ENCODE peak calls at places on chromosomes 12 and 14, in seven cellular contexts. C is NCI-H446; B is ureter; F is activated T-cell treated with anti-CD3 and anti-CD28 coated beads, Interleukin-2, amount 50 U/mL, for 4 hours; O is NCI-H1105; X is COR-L47; D is epithelial cell of esophagus. N is an unnamed sample.

GRCh38 chr14:103731916-103732867 is 16.6 kb downstream of the ZFYVE21 start:
- DNase-seq in O (no peak), B (no peak), C (no peak), X (no peak), D (no peak), F (no peak), N (no peak)

GRCh38 chr14:39217214-39217879 is 16.4 kb upstream of the MIA2 start:
- DNase-seq in X (no peak), C (no peak), O (no peak), D (peak), B (no peak), F (no peak), N (peak)

GRCh38 chr12:112350593-112351592 is 31.3 kb downstream of the HECTD4 start:
- DNase-seq in C (no peak), F (no peak), X (no peak), O (no peak), D (no peak), B (no peak), N (no peak)

GRCh38 chr12:62600038-62600437 is 133.4 kb downstream of the MON2 start:
- DNase-seq in X (no peak), D (no peak), C (no peak), B (no peak), O (no peak), F (no peak), N (no peak)

GRCh38 chr14:66281036-66281776 is 205.0 kb upstream of the CCDC196 start:
- DNase-seq in O (no peak), B (peak), F (no peak), D (no peak), X (no peak), C (no peak), N (no peak)

GRCh38 chr12:117685115-117685926 is 283.5 kb downstream of the KSR2 start:
- DNase-seq in C (no peak), B (peak), O (no peak), F (no peak), D (no peak), X (peak), N (no peak)

GRCh38 chr12:19299765-19300164 is 139.5 kb upstream of the AEBP2 start:
- DNase-seq in B (peak), O (no peak), F (no peak), C (no peak), X (no peak), D (peak), N (peak)

GRCh38 chr12:132170637-132171292 is 26.5 kb downstream of the NOC4L start:
- DNase-seq in B (no peak), F (no peak), O (no peak), X (no peak), D (no peak), C (no peak), N (no peak)

GRCh38 chr12:85367886-85368385 is 87.9 kb downstream of the ALX1 start:
- DNase-seq in F (no peak), B (no peak), C (no peak), X (no peak), D (no peak), O (no peak), N (no peak)

GRCh38 chr12:53208877-53209463 is 1.9 kb upstream of the ITGB7 start:
- DNase-seq in D (no peak), X (no peak), F (no peak), O (no peak), C (no peak), B (no peak), N (no peak)

GRCh38 chr14:22976620-22977433 is 5.5 kb downstream of the AJUBA start:
- DNase-seq in D (peak), F (no peak), O (no peak), C (no peak), B (no peak), X (no peak), N (peak)

GRCh38 chr12:57517187-57517586 is 3.1 kb downstream of the DDIT3 start:
- DNase-seq in F (no peak), B (no peak), D (peak), C (no peak), O (no peak), X (no peak), N (peak)

GRCh38 chr12:21697829-21698630 is 40.4 kb upstream of the LDHB start:
- DNase-seq in F (no peak), B (no peak), C (no peak), O (peak), X (no peak), D (peak), N (peak)

GRCh38 chr12:125518074-125518473 is 452.8 kb downstream of the AACS start:
- DNase-seq in O (no peak), B (no peak), F (no peak), C (no peak), D (no peak), X (no peak), N (no peak)

GRCh38 chr12:131537267-131537920 is 173.5 kb upstream of the SFSWAP start:
- DNase-seq in D (no peak), O (no peak), F (no peak), X (no peak), C (no peak), B (no peak), N (no peak)

GRCh38 chr12:106736051-106736957 is 38.2 kb upstream of the RIC8B start:
- DNase-seq in F (no peak), B (no peak), D (no peak), O (no peak), X (no peak), C (no peak), N (no peak)

GRCh38 chr14:64645220-64645891 is 58.9 kb upstream of the PLEKHG3 start:
- DNase-seq in C (no peak), O (no peak), D (no peak), F (no peak), X (no peak), B (no peak), N (peak)

GRCh38 chr12:132385923-132386751 is 56.7 kb upstream of the GALNT9 start:
- DNase-seq in D (no peak), O (no peak), B (no peak), X (no peak), C (no peak), F (no peak), N (no peak)

GRCh38 chr12:75706786-75707605 is 195.6 kb upstream of the KRR1 start:
- DNase-seq in B (no peak), F (no peak), C (no peak), D (peak), O (no peak), X (no peak), N (no peak)

GRCh38 chr12:57626111-57626928 is 6.7 kb downstream of the B4GALNT1 start:
- DNase-seq in C (no peak), X (no peak), D (no peak), B (peak), O (no peak), F (no peak), N (no peak)

GRCh38 chr12:68119250-68119649 is 40.3 kb downstream of the IFNG start:
- DNase-seq in B (no peak), O (no peak), F (no peak), C (no peak), X (no peak), D (no peak), N (no peak)

GRCh38 chr12:56385873-56386272 is 23.2 kb upstream of the APOF start:
- DNase-seq in X (no peak), D (peak), F (no peak), O (peak), B (no peak), C (no peak), N (peak)

GRCh38 chr12:86513206-86513605 is 257.0 kb upstream of the MGAT4C start:
- DNase-seq in D (no peak), F (no peak), X (no peak), B (no peak), C (peak), O (no peak), N (no peak)

GRCh38 chr12:47346251-47347019 is 266.7 kb upstream of the AMIGO2 start:
- DNase-seq in O (no peak), X (no peak), F (no peak), C (no peak), B (no peak), D (no peak), N (no peak)

GRCh38 chr12:7512528-7512927 is 9.0 kb upstream of the CD163 start:
- DNase-seq in C (no peak), X (no peak), F (no peak), D (peak), O (no peak), B (no peak), N (peak)

GRCh38 chr14:102086346-102086971 is 385 bp downstream of the HSP90AA1 start:
- DNase-seq in O (no peak), D (peak), F (peak), C (peak), X (peak), B (no peak), N (peak)

GRCh38 chr12:69442894-69443293 is 27.3 kb upstream of the FRS2 start:
- DNase-seq in X (no peak), C (peak), O (no peak), D (peak), F (no peak), B (no peak), N (peak)